ENCODE peak calls at places on chromosomes 16 and 17, in four cellular contexts. N is suprapubic skin, B is heart right ventricle, O is thyroid gland. X is an unnamed sample.

GRCh38 chr16:48082516-48082915 is 73.3 kb downstream of the ABCC12 start:
- DNase-seq in N (no peak), B (no peak), O (no peak), X (peak; percentile 72)

GRCh38 chr17:8063761-8064589 is 23.5 kb downstream of the ALOX12B start:
- DNase-seq in N (no peak), B (no peak), O (no peak), X (no peak)

GRCh38 chr16:814974-815373 is 14.4 kb upstream of the GNG13 start:
- DNase-seq in N (no peak), B (no peak), O (no peak), X (no peak)

GRCh38 chr17:70882504-70882903 is 713.2 kb downstream of the KCNJ2 start:
- DNase-seq in N (no peak), B (no peak), O (no peak), X (no peak)

GRCh38 chr16:14523632-14524031 is 106.4 kb downstream of the PARN start:
- DNase-seq in N (no peak), B (no peak), O (no peak), X (no peak)

GRCh38 chr16:495127-495748 is 32.3 kb upstream of the CAPN15 start:
- DNase-seq in N (no peak), B (no peak), O (no peak), X (peak; percentile 44)

GRCh38 chr16:23131841-23132576 is 17.2 kb downstream of the USP31 start:
- DNase-seq in N (no peak), B (no peak), O (no peak), X (peak; percentile 10)

GRCh38 chr16:13331918-13332317 is 430.5 kb downstream of the SHISA9 start:
- DNase-seq in N (no peak), B (no peak), O (no peak), X (no peak)

GRCh38 chr16:7399296-7399695 is 66.7 kb downstream of the RBFOX1 start:
- DNase-seq in N (no peak), B (no peak), O (no peak), X (no peak)

GRCh38 chr17:55275894-55276804 is 11.4 kb downstream of the HLF start:
- DNase-seq in N (no peak), B (no peak), O (peak; percentile 45), X (peak; percentile 96)

GRCh38 chr16:11977206-11978041 is 890 bp downstream of the SNX29 start:
- DNase-seq in N (no peak), B (no peak), O (peak; percentile 19), X (peak; percentile 72)

GRCh38 chr16:82899731-82900454 is 273.1 kb downstream of the CDH13 start:
- DNase-seq in N (no peak), B (no peak), O (no peak), X (no peak)

GRCh38 chr17:34566873-34567272 is 12.5 kb upstream of the TMEM132E start:
- DNase-seq in N (no peak), B (no peak), O (no peak), X (no peak)

GRCh38 chr16:61900482-61900881 is 135.8 kb downstream of the CDH8 start:
- DNase-seq in N (no peak), B (no peak), O (no peak), X (peak; percentile 21)

GRCh38 chr17:16551878-16552636 is 16.9 kb downstream of the ZNF287 start:
- DNase-seq in N (no peak), B (no peak), O (no peak), X (no peak)

GRCh38 chr17:16552637-16553045 is 16.4 kb downstream of the ZNF287 start:
- DNase-seq in N (no peak), B (no peak), O (no peak), X (no peak)
- H3K4me3 ChIP-seq in N (no peak overlapping the region), B (no peak overlapping the region), O (no peak overlapping the region), X (no peak overlapping the region)

GRCh38 chr16:20308801-20309590 is 18.3 kb downstream of the GP2 start:
- DNase-seq in N (no peak), B (no peak), O (no peak), X (no peak)
- H3K27me3 ChIP-seq in N (no peaks in the 10 kb centered on the region), B (no peaks in the 10 kb centered on the region), O (no peaks in the 10 kb centered on the region), X (peaks cover 6% of the 10 kb centered on the region)

GRCh38 chr17:41665566-41666335 is 22.9 kb upstream of the EIF1 start:
- DNase-seq in N (peak; percentile 94), B (peak; percentile 91), O (peak; percentile 91), X (peak; percentile 89)

GRCh38 chr17:41666336-41666680 is 22.4 kb upstream of the EIF1 start:
- DNase-seq in N (no peak), B (peak; percentile 33), O (no peak), X (no peak)

GRCh38 chr17:41664587-41665565 is 23.8 kb upstream of the EIF1 start:
- DNase-seq in N (no peak), B (no peak), O (no peak), X (no peak)

GRCh38 chr17:41666708-41667279 is 21.9 kb upstream of the EIF1 start:
- DNase-seq in N (peak; percentile 95), B (peak; percentile 87), O (peak; percentile 82), X (peak; percentile 72)

DNA sequence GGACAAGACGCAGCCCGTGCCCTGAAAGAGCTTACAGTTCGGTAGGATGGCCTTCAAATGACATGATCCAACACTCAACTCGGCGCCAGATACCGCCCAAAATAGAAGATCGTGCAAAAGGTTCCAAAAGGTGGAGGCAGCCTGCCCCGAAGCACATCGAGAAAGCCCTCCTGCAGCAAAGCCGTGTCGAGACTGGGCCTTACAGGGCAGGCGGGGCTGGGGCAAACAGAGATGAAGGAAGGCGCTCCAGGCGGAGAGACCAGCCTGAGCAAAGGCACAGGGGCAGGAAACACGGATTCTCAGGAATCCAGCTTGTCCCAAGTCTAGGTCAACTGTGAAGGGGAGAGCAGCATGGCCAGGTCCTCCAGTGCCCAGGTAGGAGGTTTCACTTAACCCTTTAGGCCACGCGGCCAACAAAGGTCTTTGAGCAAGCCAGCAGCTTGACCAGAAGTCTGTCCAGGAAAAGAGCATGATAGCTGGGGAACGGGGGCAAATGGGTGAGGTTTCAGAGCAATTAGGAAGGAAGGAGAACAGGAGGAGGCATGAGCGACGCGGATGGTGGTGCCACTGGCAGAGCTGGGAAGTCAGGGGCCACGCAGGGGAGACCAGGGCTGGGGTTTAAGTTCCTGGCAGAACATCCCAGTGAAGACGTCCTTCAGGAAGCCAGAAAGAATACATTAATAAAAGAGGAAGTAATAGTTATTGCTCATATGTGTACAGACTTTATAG is 21.2 kb upstream of the EIF1 start:
- DNase-seq in N (no peak), B (no peak), O (no peak), X (no peak)
- H3K4me3 ChIP-seq in N (no peak overlapping the region), B (no peak overlapping the region), O (no peak overlapping the region), X (no peak overlapping the region)

DNA sequence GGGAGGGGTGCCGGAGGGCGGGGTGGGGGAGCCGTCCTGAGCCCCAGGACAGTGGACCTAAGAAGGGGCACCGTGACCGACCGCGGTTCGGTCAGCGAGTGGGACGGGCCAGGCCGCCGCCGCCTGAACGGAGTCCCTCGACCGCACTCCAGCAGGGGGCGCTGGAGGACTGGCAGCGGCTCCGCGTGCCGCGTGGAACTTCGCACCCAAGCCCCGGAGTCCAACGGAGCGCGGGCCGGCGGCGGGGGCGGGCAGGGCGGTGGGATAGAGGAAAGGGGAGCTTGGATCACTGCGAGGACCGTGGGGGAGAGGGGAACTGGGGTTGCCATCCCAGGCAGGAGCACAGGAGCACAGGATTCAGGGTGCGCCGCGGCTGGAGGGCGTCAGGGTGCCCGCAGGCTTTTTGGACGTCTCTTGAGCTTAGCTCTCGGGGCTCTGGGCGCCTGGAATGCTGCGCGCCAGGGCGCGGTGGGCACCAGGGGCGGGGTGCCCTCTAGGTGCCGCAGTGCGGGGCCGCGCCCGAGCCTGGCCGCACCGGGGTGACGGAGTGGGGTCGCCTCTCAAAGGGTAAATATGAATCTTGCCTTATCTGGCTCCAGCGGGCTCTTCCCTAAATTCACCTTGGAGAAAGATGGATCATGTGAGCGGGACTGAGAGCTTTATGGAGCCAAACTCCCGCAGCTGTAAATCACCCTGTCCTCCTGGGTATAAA is 379 bp upstream of the OTOP2 start:
- DNase-seq in N (no peak), B (peak; percentile 78), O (peak; percentile 57), X (peak; percentile 65)
- H3K27me3 ChIP-seq in N (peaks cover 68% of the 10 kb centered on the region), B (peaks cover 93% of the 10 kb centered on the region), O (peaks cover 21% of the 10 kb centered on the region), X (peaks cover 44% of the 10 kb centered on the region)

GRCh38 chr16:74291577-74292208 is 4.9 kb upstream of the PSMD7 start:
- DNase-seq in N (no peak), B (no peak), O (no peak), X (peak; percentile 76)

GRCh38 chr16:74291176-74291575 is 5.4 kb upstream of the PSMD7 start:
- DNase-seq in N (no peak), B (no peak), O (no peak), X (no peak)

GRCh38 chr16:74296120-74296464 is 522 bp upstream of the PSMD7 start:
- DNase-seq in N (no peak), B (no peak), O (no peak), X (no peak)

GRCh38 chr16:74288065-74288464 is 8.5 kb upstream of the PSMD7 start:
- DNase-seq in N (no peak), B (no peak), O (no peak), X (no peak)

DNA sequence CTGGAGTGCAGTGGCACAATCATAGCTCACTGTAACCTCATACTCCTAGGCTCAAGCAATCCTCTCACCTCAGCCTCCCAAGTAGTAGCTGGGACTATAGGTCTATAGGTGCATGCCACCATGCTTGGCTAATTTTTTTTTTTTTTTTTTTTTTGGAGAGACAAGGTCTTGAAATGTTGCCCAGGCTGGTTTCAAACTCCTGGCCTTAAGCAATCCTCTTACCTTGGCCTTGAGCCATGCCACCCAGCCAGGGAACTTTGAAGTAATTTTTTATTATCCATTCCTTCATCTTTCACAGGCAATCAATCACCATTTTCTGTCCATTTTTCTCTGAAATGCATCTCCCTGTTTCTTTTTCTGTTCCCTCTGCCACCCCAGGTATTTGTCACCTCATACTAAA is 6.3 kb upstream of the PSMD7 start:
- DNase-seq in N (no peak), B (no peak), O (no peak), X (no peak)
- H3K4me3 ChIP-seq in N (no peak overlapping the region), B (no peak overlapping the region), O (no peak overlapping the region), X (no peak overlapping the region)

GRCh38 chr17:73901249-73901648 is 257.0 kb upstream of the SDK2 start:
- DNase-seq in N (no peak), B (no peak), O (no peak), X (no peak)

GRCh38 chr17:73900516-73900915 is 256.3 kb upstream of the SDK2 start:
- DNase-seq in N (no peak), B (no peak), O (no peak), X (no peak)

GRCh38 chr17:73902416-73903181 is 258.4 kb upstream of the SDK2 start:
- DNase-seq in N (no peak), B (peak; percentile 21), O (peak; percentile 15), X (no peak)

GRCh38 chr17:73899839-73900238 is 255.6 kb upstream of the SDK2 start:
- DNase-seq in N (no peak), B (no peak), O (no peak), X (no peak)

DNA sequence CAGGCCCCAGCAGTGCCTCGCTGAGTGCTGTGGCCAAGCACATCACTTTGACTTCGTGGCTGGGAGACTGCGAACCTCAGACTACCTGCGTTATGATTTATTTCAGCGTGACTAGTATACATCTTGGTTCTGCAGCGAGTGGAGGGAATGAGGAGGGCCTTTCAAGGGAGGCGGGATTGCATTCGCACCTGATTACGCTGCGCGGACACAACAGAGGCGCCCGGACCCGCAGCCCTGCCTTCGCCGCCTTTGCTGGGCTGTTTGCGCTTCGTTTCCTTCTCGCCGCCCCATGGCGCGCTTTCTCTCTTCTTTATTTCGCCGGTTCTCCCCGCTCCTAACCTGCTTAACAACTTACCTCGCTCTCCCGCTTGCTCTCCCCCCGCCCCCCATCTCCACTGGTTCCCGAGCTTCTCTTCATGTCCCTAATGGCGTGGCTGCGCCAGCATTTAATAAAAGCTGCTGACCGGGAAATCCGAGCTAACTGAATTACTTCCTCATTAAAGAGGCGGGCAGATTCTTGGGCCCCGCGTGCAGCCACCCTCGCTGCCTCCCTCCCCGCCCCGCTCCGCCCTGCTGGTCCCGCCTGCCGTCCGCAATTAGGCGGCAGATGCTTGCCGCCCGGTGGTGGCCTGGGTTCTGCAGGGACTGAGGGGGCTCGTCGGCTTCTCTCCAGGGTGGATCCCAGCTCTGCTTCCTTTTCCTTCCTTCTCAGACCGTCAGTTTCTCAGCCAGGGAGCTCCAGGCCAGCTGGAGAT is 257.6 kb upstream of the SDK2 start:
- DNase-seq in N (no peak), B (peak; percentile 41), O (peak; percentile 25), X (no peak)
- H3K27me3 ChIP-seq in N (peaks cover 77% of the 10 kb centered on the region), B (peaks cover 89% of the 10 kb centered on the region), O (peaks cover 4% of the 10 kb centered on the region), X (peaks cover 10% of the 10 kb centered on the region)